ENCODE peak calls at places on chromosomes 7 and 10, in seven cellular contexts. One of them, this sample, is unnamed.

GRCh38 chr7:121214652-121215051 is 114.1 kb upstream of the WNT16 start:
- DNase-seq in midbrain: no peak
- DNase-seq in putamen: peak
- DNase-seq in bronchial epithelial cell: no peak
- DNase-seq in ELR: no peak
- DNase-seq in NCI-H1048: no peak
- DNase-seq in G401: no peak
- DNase-seq in this sample: no peak

GRCh38 chr7:7681191-7681935 is 37.0 kb downstream of the RPA3 start:
- DNase-seq in midbrain: peak
- DNase-seq in putamen: peak
- DNase-seq in bronchial epithelial cell: peak
- DNase-seq in ELR: peak
- DNase-seq in NCI-H1048: peak
- DNase-seq in G401: peak
- DNase-seq in this sample: peak

GRCh38 chr10:129978322-129978721 is 14.2 kb upstream of the EBF3 start:
- DNase-seq in midbrain: no peak
- DNase-seq in putamen: no peak
- DNase-seq in bronchial epithelial cell: no peak
- DNase-seq in ELR: no peak
- DNase-seq in NCI-H1048: no peak
- DNase-seq in G401: no peak
- DNase-seq in this sample: no peak

GRCh38 chr7:150753826-150754603 is 16.8 kb downstream of the GIMAP5 start:
- DNase-seq in midbrain: peak
- DNase-seq in putamen: no peak
- DNase-seq in bronchial epithelial cell: no peak
- DNase-seq in ELR: peak
- DNase-seq in NCI-H1048: no peak
- DNase-seq in G401: no peak
- DNase-seq in this sample: peak

GRCh38 chr10:124225468-124226270 is 132.3 kb upstream of the CHST15 start:
- DNase-seq in midbrain: no peak
- DNase-seq in putamen: no peak
- DNase-seq in bronchial epithelial cell: no peak
- DNase-seq in ELR: no peak
- DNase-seq in NCI-H1048: no peak
- DNase-seq in G401: no peak
- DNase-seq in this sample: no peak

GRCh38 chr10:121613456-121613855 is 15.2 kb upstream of the FGFR2 start:
- DNase-seq in midbrain: no peak
- DNase-seq in putamen: no peak
- DNase-seq in bronchial epithelial cell: no peak
- DNase-seq in ELR: no peak
- DNase-seq in NCI-H1048: no peak
- DNase-seq in G401: no peak
- DNase-seq in this sample: no peak

GRCh38 chr7:139582130-139582650 is 58.7 kb downstream of the CLEC2L start:
- DNase-seq in midbrain: no peak
- DNase-seq in putamen: no peak
- DNase-seq in bronchial epithelial cell: no peak
- DNase-seq in ELR: no peak
- DNase-seq in NCI-H1048: no peak
- DNase-seq in G401: no peak
- DNase-seq in this sample: no peak

GRCh38 chr7:20508109-20508508 is 107.4 kb upstream of the ABCB5 start:
- DNase-seq in midbrain: no peak
- DNase-seq in putamen: no peak
- DNase-seq in bronchial epithelial cell: peak
- DNase-seq in ELR: no peak
- DNase-seq in NCI-H1048: no peak
- DNase-seq in G401: no peak
- DNase-seq in this sample: peak

GRCh38 chr10:62115842-62116241 is 152.8 kb downstream of the RTKN2 start:
- DNase-seq in midbrain: no peak
- DNase-seq in putamen: no peak
- DNase-seq in bronchial epithelial cell: no peak
- DNase-seq in ELR: no peak
- DNase-seq in NCI-H1048: no peak
- DNase-seq in G401: no peak
- DNase-seq in this sample: no peak

GRCh38 chr7:98878365-98879197 is at the start of gene TRRAP:
- DNase-seq in midbrain: peak
- DNase-seq in putamen: peak
- DNase-seq in bronchial epithelial cell: peak
- DNase-seq in ELR: peak
- DNase-seq in NCI-H1048: peak
- DNase-seq in G401: peak
- DNase-seq in this sample: peak

GRCh38 chr10:58282615-58283014 is 13.7 kb downstream of the CISD1 start:
- DNase-seq in midbrain: no peak
- DNase-seq in putamen: no peak
- DNase-seq in bronchial epithelial cell: peak
- DNase-seq in ELR: no peak
- DNase-seq in NCI-H1048: no peak
- DNase-seq in G401: no peak
- DNase-seq in this sample: no peak

GRCh38 chr10:88270871-88271713 is 312.0 kb downstream of the RNLS start:
- DNase-seq in midbrain: no peak
- DNase-seq in putamen: no peak
- DNase-seq in bronchial epithelial cell: peak
- DNase-seq in ELR: peak
- DNase-seq in NCI-H1048: no peak
- DNase-seq in G401: no peak
- DNase-seq in this sample: peak

GRCh38 chr10:29791773-29792172 is 157.0 kb upstream of the SVIL start:
- DNase-seq in midbrain: no peak
- DNase-seq in putamen: no peak
- DNase-seq in bronchial epithelial cell: no peak
- DNase-seq in ELR: no peak
- DNase-seq in NCI-H1048: no peak
- DNase-seq in G401: no peak
- DNase-seq in this sample: no peak

GRCh38 chr7:91091631-91092030 is 172.6 kb upstream of the FZD1 start:
- DNase-seq in midbrain: no peak
- DNase-seq in putamen: no peak
- DNase-seq in bronchial epithelial cell: no peak
- DNase-seq in ELR: no peak
- DNase-seq in NCI-H1048: no peak
- DNase-seq in G401: no peak
- DNase-seq in this sample: no peak

GRCh38 chr10:129933456-129934092 is 30.5 kb downstream of the EBF3 start:
- DNase-seq in midbrain: no peak
- DNase-seq in putamen: no peak
- DNase-seq in bronchial epithelial cell: no peak
- DNase-seq in ELR: no peak
- DNase-seq in NCI-H1048: no peak
- DNase-seq in G401: no peak
- DNase-seq in this sample: no peak

GRCh38 chr7:6649241-6649961 is 12.3 kb downstream of the ZNF316 start:
- DNase-seq in midbrain: no peak
- DNase-seq in putamen: no peak
- DNase-seq in bronchial epithelial cell: no peak
- DNase-seq in ELR: no peak
- DNase-seq in NCI-H1048: no peak
- DNase-seq in G401: no peak
- DNase-seq in this sample: no peak

GRCh38 chr7:47416454-47417121 is 165.3 kb downstream of the TNS3 start:
- DNase-seq in midbrain: no peak
- DNase-seq in putamen: no peak
- DNase-seq in bronchial epithelial cell: no peak
- DNase-seq in ELR: peak
- DNase-seq in NCI-H1048: no peak
- DNase-seq in G401: no peak
- DNase-seq in this sample: no peak

GRCh38 chr10:103979530-103979929 is 12.6 kb downstream of the SLK start:
- DNase-seq in midbrain: no peak
- DNase-seq in putamen: no peak
- DNase-seq in bronchial epithelial cell: no peak
- DNase-seq in ELR: no peak
- DNase-seq in NCI-H1048: no peak
- DNase-seq in G401: no peak
- DNase-seq in this sample: no peak

GRCh38 chr10:125041856-125042506 is 100.1 kb downstream of the ZRANB1 start:
- DNase-seq in midbrain: no peak
- DNase-seq in putamen: no peak
- DNase-seq in bronchial epithelial cell: no peak
- DNase-seq in ELR: no peak
- DNase-seq in NCI-H1048: no peak
- DNase-seq in G401: no peak
- DNase-seq in this sample: no peak

GRCh38 chr7:99080679-99081078 is 63.2 kb downstream of the SMURF1 start:
- DNase-seq in midbrain: no peak
- DNase-seq in putamen: no peak
- DNase-seq in bronchial epithelial cell: no peak
- DNase-seq in ELR: no peak
- DNase-seq in NCI-H1048: no peak
- DNase-seq in G401: no peak
- DNase-seq in this sample: no peak

GRCh38 chr10:69685802-69686585 is 55.9 kb downstream of the FAM241B start:
- DNase-seq in midbrain: no peak
- DNase-seq in putamen: no peak
- DNase-seq in bronchial epithelial cell: peak
- DNase-seq in ELR: no peak
- DNase-seq in NCI-H1048: no peak
- DNase-seq in G401: peak
- DNase-seq in this sample: peak

GRCh38 chr7:33853361-33854062 is 51.8 kb upstream of the BMPER start:
- DNase-seq in midbrain: no peak
- DNase-seq in putamen: no peak
- DNase-seq in bronchial epithelial cell: no peak
- DNase-seq in ELR: peak
- DNase-seq in NCI-H1048: no peak
- DNase-seq in G401: no peak
- DNase-seq in this sample: peak

GRCh38 chr10:20888620-20889337 is 8.3 kb downstream of the NEBL start:
- DNase-seq in midbrain: no peak
- DNase-seq in putamen: no peak
- DNase-seq in bronchial epithelial cell: no peak
- DNase-seq in ELR: no peak
- DNase-seq in NCI-H1048: no peak
- DNase-seq in G401: peak
- DNase-seq in this sample: no peak